ENCODE peak calls at places on chromosomes 16 and 17, in six cellular contexts. C, T, H, N, Y and I are unnamed samples.

GRCh38 chr17:42979511-42980273 is at the start of gene PTGES3L:
- DNase-seq in Y (no peak), C (peak), T (peak), H (peak), N (peak), I (peak)

GRCh38 chr16:75392911-75393310 is 40.4 kb downstream of the CFDP1 start:
- DNase-seq in N (no peak), T (no peak), C (no peak), H (no peak), Y (no peak), I (no peak)

GRCh38 chr17:42913527-42913926 is 12.9 kb downstream of the G6PC1 start:
- DNase-seq in T (no peak), Y (no peak), H (no peak), C (no peak), N (no peak), I (no peak)

GRCh38 chr17:54426287-54426886 is 474.3 kb upstream of the TOM1L1 start:
- DNase-seq in T (peak), N (no peak), C (peak), Y (peak), H (peak), I (no peak)

GRCh38 chr17:28860363-28860808 is 5.6 kb downstream of the ERAL1 start:
- DNase-seq in T (no peak), C (no peak), H (no peak), Y (no peak), N (no peak), I (no peak)

GRCh38 chr17:30449480-30449879 is 27.7 kb upstream of the GOSR1 start:
- DNase-seq in Y (no peak), N (no peak), T (no peak), H (no peak), C (no peak), I (peak)

GRCh38 chr16:3158014-3158497 is 23.2 kb downstream of the ZNF213 start:
- DNase-seq in Y (peak), T (no peak), N (no peak), C (no peak), H (peak), I (peak)

GRCh38 chr16:56732366-56732765 is 2.4 kb downstream of the NUP93 start:
- DNase-seq in N (no peak), T (no peak), C (no peak), H (no peak), Y (no peak), I (no peak)

GRCh38 chr16:3486506-3487215 is 8.6 kb downstream of the C16orf90 start:
- DNase-seq in T (no peak), C (no peak), N (no peak), Y (no peak), H (no peak), I (no peak)

GRCh38 chr17:6135216-6135615 is 65.0 kb downstream of the WSCD1 start:
- DNase-seq in C (no peak), N (no peak), T (no peak), H (no peak), Y (no peak), I (no peak)

GRCh38 chr16:69040144-69040909 is 65.1 kb upstream of the HAS3 start:
- DNase-seq in T (peak), Y (no peak), C (peak), N (no peak), H (no peak), I (no peak)

GRCh38 chr16:82979406-82980111 is 352.8 kb downstream of the CDH13 start:
- DNase-seq in T (no peak), N (no peak), H (no peak), C (no peak), Y (no peak), I (no peak)

GRCh38 chr16:19330801-19331484 is 45.4 kb downstream of the CLEC19A start:
- DNase-seq in T (peak), Y (no peak), C (peak), N (no peak), H (peak), I (peak)

GRCh38 chr16:55528974-55529373 is 20.1 kb downstream of the LPCAT2 start:
- DNase-seq in C (no peak), Y (no peak), T (no peak), N (no peak), H (no peak), I (no peak)

GRCh38 chr17:83170571-83171260 is 91.3 kb downstream of the METRNL start:
- DNase-seq in H (no peak), Y (no peak), N (no peak), T (no peak), C (no peak), I (no peak)

GRCh38 chr16:80065565-80065964 is 465.0 kb upstream of the MAF start:
- DNase-seq in C (peak), T (no peak), N (no peak), Y (no peak), H (no peak), I (no peak)

GRCh38 chr17:55286681-55287589 is 22.2 kb downstream of the HLF start:
- DNase-seq in N (no peak), C (peak), H (no peak), T (peak), Y (no peak), I (peak)

GRCh38 chr17:13005530-13005929 is 12.3 kb downstream of the ELAC2 start:
- DNase-seq in T (no peak), Y (no peak), C (no peak), N (no peak), H (no peak), I (no peak)

GRCh38 chr17:41308251-41308917 is 725 bp downstream of the KRTAP16-1 start:
- DNase-seq in T (no peak), H (no peak), Y (no peak), C (no peak), N (peak), I (peak)

GRCh38 chr17:53093386-53093785 is 729.3 kb upstream of the KIF2B start:
- DNase-seq in C (no peak), N (no peak), H (no peak), Y (no peak), T (no peak), I (no peak)

GRCh38 chr17:40417258-40417608 is 463 bp downstream of the TOP2A start:
- DNase-seq in C (peak), H (peak), Y (no peak), N (no peak), T (peak), I (no peak)

GRCh38 chr17:64441772-64442549 is 7.0 kb upstream of the MILR1 start:
- DNase-seq in H (no peak), N (no peak), Y (no peak), T (peak), C (no peak), I (peak)

GRCh38 chr17:6041261-6041660 is 28.9 kb upstream of the WSCD1 start:
- DNase-seq in Y (no peak), T (no peak), C (no peak), N (no peak), H (no peak), I (no peak)

GRCh38 chr17:19482571-19482970 is 51.1 kb upstream of the SLC47A1 start:
- DNase-seq in N (no peak), H (peak), T (no peak), C (no peak), Y (no peak), I (no peak)

GRCh38 chr16:89736554-89736953 is 15.2 kb downstream of the ZNF276 start:
- DNase-seq in T (no peak), H (no peak), Y (no peak), C (no peak), N (no peak), I (no peak)

GRCh38 chr16:71840052-71840451 is 5.7 kb upstream of the ATXN1L start:
- DNase-seq in Y (no peak), N (no peak), H (no peak), C (no peak), T (no peak), I (no peak)

GRCh38 chr16:24132048-24132796 is 123.9 kb upstream of the CACNG3 start:
- DNase-seq in T (no peak), H (no peak), C (no peak), Y (no peak), N (no peak), I (no peak)

GRCh38 chr16:58450590-58450989 is 49.4 kb upstream of the NDRG4 start:
- DNase-seq in Y (no peak), C (no peak), H (no peak), T (no peak), N (no peak), I (no peak)

GRCh38 chr16:31085873-31086628 is 2.7 kb downstream of the PRSS53 start:
- DNase-seq in H (no peak), T (no peak), Y (no peak), C (no peak), N (no peak), I (no peak)

GRCh38 chr17:83161298-83162034 is 82.1 kb downstream of the METRNL start:
- DNase-seq in T (peak), Y (no peak), H (no peak), N (no peak), C (no peak), I (no peak)

GRCh38 chr17:77928519-77929179 is 29.9 kb upstream of the TNRC6C start:
- DNase-seq in H (no peak), N (no peak), T (no peak), Y (no peak), C (no peak), I (no peak)

GRCh38 chr16:1759511-1759910 is 11.8 kb downstream of the NME3 start:
- DNase-seq in Y (no peak), N (no peak), T (no peak), C (no peak), H (no peak), I (no peak)

GRCh38 chr16:53781023-53781605 is 77.2 kb downstream of the FTO start:
- DNase-seq in N (no peak), T (peak), Y (no peak), C (peak), H (no peak), I (peak)

GRCh38 chr16:74817851-74818250 is 43.2 kb upstream of the FA2H start:
- DNase-seq in C (no peak), N (no peak), Y (no peak), T (no peak), H (peak), I (no peak)

GRCh38 chr17:55161935-55162555 is 102.7 kb upstream of the HLF start:
- DNase-seq in T (peak), H (no peak), Y (no peak), C (peak), N (no peak), I (no peak)

GRCh38 chr17:55588858-55589257 is 77.6 kb upstream of the SMIM36 start:
- DNase-seq in T (no peak), H (no peak), Y (no peak), C (no peak), N (no peak), I (no peak)

GRCh38 chr16:31519746-31520145 is 8.0 kb upstream of the AHSP start:
- DNase-seq in T (no peak), Y (no peak), H (no peak), C (no peak), N (no peak), I (no peak)

GRCh38 chr17:21034350-21035235 is 8.2 kb downstream of the USP22 start:
- DNase-seq in N (no peak), C (no peak), H (peak), Y (no peak), T (no peak), I (no peak)

GRCh38 chr17:4585203-4585939 is 1.0 kb downstream of the SMTNL2 start:
- DNase-seq in T (peak), C (no peak), N (no peak), H (no peak), Y (no peak), I (no peak)
- H3K4me3 ChIP-seq in T (peak), C (peak), N (peak), H (peak), Y (no peak), I (no peak)

GRCh38 chr17:34236341-34236892 is 18.7 kb upstream of the CCL2 start:
- DNase-seq in C (no peak), H (no peak), Y (no peak), N (no peak), T (no peak), I (no peak)
- H3K27ac ChIP-seq in C (no peak), H (no peak), Y (no peak), N (peak), T (no peak), I (peak)

GRCh38 chr17:75152523-75152922 is 1.8 kb downstream of the JPT1 start:
- DNase-seq in C (no peak), T (no peak), N (no peak), H (no peak), Y (no peak), I (no peak)
- H3K4me3 ChIP-seq in C (peak), T (peak), N (no peak), H (peak), Y (peak), I (no peak)

GRCh38 chr17:76538941-76539340 is 903 bp upstream of the PRCD start:
- DNase-seq in Y (no peak), T (no peak), H (no peak), C (no peak), N (no peak), I (no peak)

GRCh38 chr17:76537578-76538280 is at the start of gene CYGB:
- DNase-seq in H (peak), C (no peak), Y (no peak), N (peak), T (no peak), I (no peak)

GRCh38 chr17:76539631-76540271 is at the start of gene PRCD:
- DNase-seq in Y (no peak), H (peak), T (no peak), C (peak), N (no peak), I (no peak)

GRCh38 chr17:76537288-76537577 is 276 bp downstream of the CYGB start:
- DNase-seq in T (no peak), Y (no peak), C (no peak), H (no peak), N (peak), I (peak)

GRCh38 chr17:76538281-76538931 is 897 bp upstream of the CYGB start:
- DNase-seq in C (no peak), Y (no peak), H (peak), N (no peak), T (no peak), I (no peak)
- H3K27ac ChIP-seq in C (no peak), Y (no peak), H (no peak), N (peak), T (no peak), I (peak)

GRCh38 chr16:4801051-4801961 is 1.1 kb downstream of the ROGDI start:
- DNase-seq in C (no peak), H (peak), N (no peak), Y (no peak), T (no peak), I (peak)

GRCh38 chr16:4800290-4801041 is 2.0 kb downstream of the ROGDI start:
- DNase-seq in N (peak), C (no peak), Y (no peak), H (no peak), T (peak), I (peak)

GRCh38 chr16:4803479-4804243 is 1.2 kb upstream of the ROGDI start:
- DNase-seq in Y (no peak), C (no peak), H (no peak), T (no peak), N (no peak), I (no peak)

GRCh38 chr16:4801962-4802658 is at the start of gene ROGDI:
- DNase-seq in H (peak), Y (peak), C (peak), N (peak), T (peak), I (peak)

GRCh38 chr16:4802659-4803287 is 340 bp upstream of the ROGDI start:
- DNase-seq in C (peak), Y (peak), T (peak), N (peak), H (peak), I (peak)
- H3K4me3 ChIP-seq in C (peak), Y (peak), T (peak), N (peak), H (peak), I (peak)

GRCh38 chr16:12612598-12613101 is 191.0 kb downstream of the CPPED1 start:
- DNase-seq in N (no peak), C (peak), Y (no peak), H (no peak), T (peak), I (no peak)
- H3K27ac ChIP-seq in N (no peak), C (peak), Y (no peak), H (no peak), T (peak), I (no peak)

GRCh38 chr17:36807496-36808180 is 129.6 kb upstream of the LHX1 start:
- DNase-seq in T (no peak), C (no peak), N (no peak), Y (no peak), H (peak), I (no peak)
- H3K4me3 ChIP-seq in T (no peak), C (peak), N (no peak), Y (peak), H (peak), I (no peak)

GRCh38 chr17:65538679-65539529 is 22.5 kb downstream of the AXIN2 start:
- DNase-seq in N (no peak), C (no peak), Y (no peak), H (no peak), T (no peak), I (no peak)
- H3K27ac ChIP-seq in N (no peak), C (no peak), Y (no peak), H (peak), T (no peak), I (no peak)

DNA sequence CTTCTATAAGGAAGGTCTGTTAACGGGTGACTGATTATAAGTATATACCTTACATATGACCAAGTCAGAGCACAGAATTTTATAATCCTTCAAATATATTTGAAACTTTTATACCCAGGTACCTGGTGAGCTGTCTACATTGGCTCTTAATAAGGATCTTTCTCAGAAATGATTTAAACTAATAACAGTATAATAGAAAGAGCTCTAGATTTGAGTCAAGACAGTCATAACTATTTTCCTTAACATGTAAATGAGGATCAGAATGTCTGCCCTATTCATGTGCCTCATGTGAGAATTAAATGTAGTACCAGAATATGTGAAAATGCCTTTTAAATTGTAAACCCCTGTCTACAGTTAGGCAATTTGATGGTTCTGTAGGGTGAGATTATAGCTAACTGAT is 14.5 kb downstream of the CBFB start:
- DNase-seq in T (no peak), C (no peak), H (no peak), Y (no peak), N (no peak), I (no peak)
- H3K4me3 ChIP-seq in T (no peak), C (no peak), H (no peak), Y (no peak), N (no peak), I (no peak)